ENCODE peak calls at places on chromosome 20, in six cellular contexts. F is T1000, J is tibial artery, N is prostate gland, S is nephron progenitor cell, E is LHCN-M2. A is an unnamed sample.

GRCh38 chr20:53676987-53677386 is 83.3 kb upstream of the ZNF217 start:
- DNase-seq in F (no peak), J (no peak), N (no peak), S (no peak), E (no peak), A (no peak)

GRCh38 chr20:63819224-63819917 is 11.7 kb downstream of the ZBTB46 start:
- DNase-seq in F (no peak), J (no peak), N (no peak), S (no peak), E (peak), A (no peak)

GRCh38 chr20:654427-654770 is 1.4 kb upstream of the SRXN1 start:
- DNase-seq in F (no peak), J (no peak), N (no peak), S (no peak), E (no peak), A (no peak)

GRCh38 chr20:11368537-11368936 is 549.2 kb upstream of the BTBD3 start:
- DNase-seq in F (no peak), J (no peak), N (no peak), S (no peak), E (no peak), A (no peak)

GRCh38 chr20:34458631-34459030 is 57.6 kb upstream of the DYNLRB1 start:
- DNase-seq in F (no peak), J (no peak), N (no peak), S (no peak), E (no peak), A (no peak)

GRCh38 chr20:58575776-58576589 is 60.8 kb upstream of the APCDD1L start:
- DNase-seq in F (no peak), J (no peak), N (no peak), S (no peak), E (no peak), A (no peak)

GRCh38 chr20:40245829-40246228 is 443.2 kb downstream of the MAFB start:
- DNase-seq in F (no peak), J (no peak), N (no peak), S (no peak), E (no peak), A (no peak)

GRCh38 chr20:36856691-36857635 is 19.0 kb upstream of the TLDC2 start:
- DNase-seq in F (no peak), J (no peak), N (peak), S (no peak), E (peak), A (no peak)

GRCh38 chr20:59721386-59721785 is 117.0 kb downstream of the PHACTR3 start:
- DNase-seq in F (no peak), J (no peak), N (no peak), S (no peak), E (no peak), A (no peak)

GRCh38 chr20:5945963-5946362 is 4.4 kb downstream of the TRMT6 start:
- DNase-seq in F (peak), J (no peak), N (no peak), S (no peak), E (peak), A (no peak)

GRCh38 chr20:9807176-9807575 is 31.7 kb downstream of the PAK5 start:
- DNase-seq in F (no peak), J (no peak), N (no peak), S (no peak), E (no peak), A (no peak)

GRCh38 chr20:1535420-1536175 is 21.9 kb downstream of the SIRPD start:
- DNase-seq in F (no peak), J (peak), N (no peak), S (no peak), E (no peak), A (no peak)